ENCODE peak calls at places on chromosomes 13 and 19, in seven cellular contexts. T is breast epithelium; M is WTC11; H is brain microvascular endothelial cell; Q is CD8-positive, alpha-beta T cell; P is AG09309; R is GM10248. G is an unnamed sample.

GRCh38 chr13:107192289-107192688 is 624.4 kb upstream of the ARGLU1 start:
- DNase-seq in R (no peak), M (no peak), H (no peak), P (no peak), Q (no peak), T (no peak), G (no peak)

GRCh38 chr13:100541882-100542545 is 46.6 kb downstream of the GGACT start:
- DNase-seq in P (no peak), M (no peak), R (no peak), T (no peak), Q (no peak), H (no peak), G (no peak)

GRCh38 chr19:31597616-31598015 is 248.4 kb upstream of the TSHZ3 start:
- DNase-seq in R (no peak), M (no peak), Q (no peak), P (no peak), H (no peak), T (no peak), G (no peak)

GRCh38 chr13:20525601-20526544 is at the start of gene CRYL1:
- DNase-seq in M (peak; percentile 45), Q (peak; percentile 74), H (peak; percentile 56), P (no peak), T (peak; percentile 46), R (peak; percentile 85), G (peak; percentile 88)

GRCh38 chr19:28292822-28293500 is 920.0 kb downstream of the UQCRFS1 start:
- DNase-seq in H (no peak), R (no peak), T (no peak), M (peak; percentile 45), Q (no peak), P (no peak), G (no peak)

GRCh38 chr19:34539396-34539795 is 57.8 kb downstream of the WTIP start:
- DNase-seq in M (no peak), P (no peak), T (no peak), R (no peak), Q (no peak), H (no peak), G (no peak)

GRCh38 chr19:48842744-48843162 is 6.5 kb upstream of the HSD17B14 start:
- DNase-seq in Q (peak; percentile 51), M (peak; percentile 71), P (no peak), H (peak; percentile 34), T (no peak), R (peak; percentile 69), G (peak; percentile 67)

GRCh38 chr19:16216744-16217670 is 19.3 kb downstream of the AP1M1 start:
- DNase-seq in M (no peak), R (no peak), Q (peak; percentile 54), H (no peak), T (no peak), P (no peak), G (no peak)

GRCh38 chr19:10112037-10112751 is 701 bp downstream of the P2RY11 start:
- DNase-seq in P (no peak), T (no peak), M (no peak), Q (peak; percentile 39), R (no peak), H (no peak), G (no peak)

GRCh38 chr13:112740502-112741131 is 50.8 kb downstream of the ATP11A start:
- DNase-seq in M (no peak), Q (no peak), R (no peak), P (peak; percentile 84), H (peak; percentile 71), T (peak; percentile 39), G (no peak)

GRCh38 chr13:48839171-48839570 is 136.5 kb upstream of the FNDC3A start:
- DNase-seq in P (no peak), H (no peak), T (no peak), Q (no peak), M (no peak), R (no peak), G (no peak)

GRCh38 chr19:40827386-40828247 is 22.6 kb downstream of the CYP2A6 start:
- DNase-seq in P (no peak), R (no peak), H (no peak), M (no peak), T (no peak), Q (no peak), G (no peak)

DNA sequence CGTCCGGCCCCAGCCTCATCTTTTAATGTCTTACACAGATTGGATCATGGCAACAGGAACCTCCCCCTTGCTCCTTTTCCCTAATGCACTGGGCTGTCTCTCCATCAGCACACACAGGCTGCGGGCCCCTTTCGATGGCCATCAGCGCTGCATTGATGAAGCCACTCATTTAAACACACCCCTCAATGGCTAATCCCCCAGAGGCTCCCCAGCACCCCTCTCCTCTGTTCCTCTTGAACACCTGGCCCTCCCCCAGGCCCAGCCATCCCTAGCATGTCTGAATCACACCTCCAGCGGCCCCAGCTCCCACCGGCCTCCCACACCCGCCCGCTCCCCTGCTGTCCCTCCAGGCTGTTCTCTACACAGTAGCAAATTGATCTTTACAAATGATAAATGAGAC is 7.1 kb downstream of the RPL28 start:
- DNase-seq in H (no peak), Q (no peak), P (no peak), T (no peak), R (no peak), M (no peak), G (no peak)
- TF ChIP-seq CTCF in H (no peak), Q (no peak), P (no peak), T (no peak), R (no peak), M (no peak), G (no peak)

GRCh38 chr19:38417544-38418506 is 8.2 kb downstream of the RASGRP4 start:
- DNase-seq in P (no peak), T (no peak), R (peak; percentile 72), H (no peak), M (peak; percentile 93), Q (peak; percentile 53), G (peak; percentile 77)
- TF ChIP-seq CTCF in P (no peak), T (no peak), R (no peak), H (no peak), M (no peak), Q (no peak), G (no peak)

GRCh38 chr19:53432088-53432661 is 391 bp downstream of the ZNF761 start:
- DNase-seq in M (peak; percentile 39), Q (no peak), P (no peak), H (peak; percentile 0), R (peak; percentile 17), T (no peak), G (peak; percentile 30)

GRCh38 chr19:53431399-53432087 is at the start of gene ZNF761:
- DNase-seq in R (peak; percentile 95), Q (peak; percentile 98), T (peak; percentile 96), H (peak; percentile 87), P (peak; percentile 44), M (peak; percentile 99), G (peak; percentile 94)
- TF ChIP-seq CTCF in R (no peak), Q (peak; percentile 47), T (peak; percentile 42), H (peak; percentile 59), P (peak; percentile 50), M (no peak), G (no peak)

DNA sequence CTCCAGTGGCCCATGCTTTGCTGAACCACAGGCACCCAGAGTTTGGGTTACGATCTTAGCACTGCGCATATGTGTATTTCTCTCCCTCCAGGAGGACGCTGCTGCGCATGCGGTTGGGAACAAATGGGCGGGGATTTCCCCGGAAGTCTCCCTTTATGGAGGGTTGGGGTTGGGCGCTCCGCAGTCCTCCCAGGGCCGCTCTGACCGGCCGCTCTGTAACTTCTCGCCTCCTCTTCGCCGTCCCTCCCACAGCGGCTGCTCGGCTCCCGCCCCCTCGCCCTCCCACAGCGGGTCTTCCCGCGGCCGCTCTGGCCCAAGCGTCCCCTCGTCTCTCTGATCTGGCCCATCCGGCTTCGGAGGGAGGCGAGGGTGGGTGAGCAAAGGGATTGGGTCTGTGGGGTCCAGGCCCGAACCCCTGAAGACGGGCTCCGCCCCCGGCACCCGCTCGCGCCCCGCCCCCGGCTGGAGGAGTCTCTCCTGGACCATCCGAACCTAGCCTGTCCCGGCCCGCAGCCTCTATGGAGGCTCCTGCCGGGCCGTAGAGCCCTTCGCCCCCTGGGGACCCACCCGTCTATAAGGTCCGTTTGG is at the start of gene MEGF8:
- DNase-seq in Q (peak; percentile 99), R (peak; percentile 98), P (peak; percentile 94), M (peak; percentile 99), T (peak; percentile 96), H (peak; percentile 98), G (peak; percentile 98)
- TF ChIP-seq CTCF in Q (no peak), R (peak; percentile 92), P (peak; percentile 96), M (no peak), T (no peak), H (peak; percentile 96), G (peak; percentile 85)